ENCODE peak calls at places on chromosomes 16 and 17, in four cellular contexts. Y is stomach, S is erythroblast, K is adrenal gland. M is an unnamed sample.

GRCh38 chr16:23382279-23382678 is 70.7 kb downstream of the COG7 start:
- DNase-seq in Y (no peak), S (no peak), K (no peak), M (no peak)

GRCh38 chr16:1168837-1169236 is 15.9 kb downstream of the CACNA1H start:
- DNase-seq in Y (no peak), S (no peak), K (no peak), M (no peak)

GRCh38 chr16:2673066-2673999 is 9.0 kb upstream of the KCTD5 start:
- DNase-seq in Y (peak), S (peak), K (peak), M (peak)

GRCh38 chr16:51752596-51752995 is 601.5 kb upstream of the SALL1 start:
- DNase-seq in Y (no peak), S (no peak), K (no peak), M (no peak)

GRCh38 chr17:30964878-30965277 is 6.0 kb upstream of the RNF135 start:
- DNase-seq in Y (peak), S (no peak), K (no peak), M (no peak)

GRCh38 chr17:41521574-41522261 is 3.0 kb upstream of the KRT15 start:
- DNase-seq in Y (peak), S (no peak), K (no peak), M (no peak)

GRCh38 chr16:30110661-30111060 is 2.7 kb downstream of the GDPD3 start:
- DNase-seq in Y (no peak), S (no peak), K (no peak), M (no peak)

GRCh38 chr16:55655709-55656694 is at the start of gene SLC6A2:
- DNase-seq in Y (no peak), S (peak), K (peak), M (no peak)

GRCh38 chr17:75489511-75489955 is 25.8 kb downstream of the CASKIN2 start:
- DNase-seq in Y (no peak), S (no peak), K (no peak), M (no peak)

GRCh38 chr16:87580855-87581261 is 21.4 kb upstream of the JPH3 start:
- DNase-seq in Y (no peak), S (no peak), K (no peak), M (no peak)

GRCh38 chr17:70072900-70073299 is 2.1 kb upstream of the KCNJ16 start:
- DNase-seq in Y (no peak), S (no peak), K (no peak), M (no peak)

GRCh38 chr16:4572715-4573114 is 16.6 kb downstream of the C16orf96 start:
- DNase-seq in Y (no peak), S (no peak), K (peak), M (no peak)

GRCh38 chr17:45160505-45161287 is 979 bp upstream of the HEXIM2 start:
- DNase-seq in Y (peak), S (peak), K (peak), M (peak)

GRCh38 chr17:19322861-19323260 is 39.7 kb downstream of the B9D1 start:
- DNase-seq in Y (no peak), S (no peak), K (no peak), M (no peak)

GRCh38 chr17:56203430-56203829 is 50.2 kb downstream of the ANKFN1 start:
- DNase-seq in Y (no peak), S (no peak), K (no peak), M (no peak)

GRCh38 chr17:49217651-49218413 is 7.3 kb downstream of the ABI3 start:
- DNase-seq in Y (peak), S (no peak), K (peak), M (peak)

GRCh38 chr16:75789237-75789636 is 62.9 kb upstream of the CPHXL start:
- DNase-seq in Y (no peak), S (peak), K (no peak), M (no peak)

GRCh38 chr16:27405546-27406451 is 3.8 kb downstream of the IL21R start:
- DNase-seq in Y (no peak), S (no peak), K (no peak), M (no peak)
- TF ChIP-seq POLR2A in Y (no peak), S (no peak), K (no peak), M (no peak)

GRCh38 chr17:36459045-36459444 is 27.4 kb upstream of the ZNHIT3 start:
- DNase-seq in Y (no peak), S (no peak), K (no peak), M (no peak)

GRCh38 chr17:36463916-36464764 is 22.3 kb upstream of the ZNHIT3 start:
- DNase-seq in Y (peak), S (peak), K (peak), M (peak)

GRCh38 chr17:36459601-36460000 is 26.9 kb upstream of the ZNHIT3 start:
- DNase-seq in Y (no peak), S (no peak), K (no peak), M (peak)

GRCh38 chr17:36461330-36462110 is 25.0 kb upstream of the ZNHIT3 start:
- DNase-seq in Y (no peak), S (no peak), K (no peak), M (no peak)

DNA sequence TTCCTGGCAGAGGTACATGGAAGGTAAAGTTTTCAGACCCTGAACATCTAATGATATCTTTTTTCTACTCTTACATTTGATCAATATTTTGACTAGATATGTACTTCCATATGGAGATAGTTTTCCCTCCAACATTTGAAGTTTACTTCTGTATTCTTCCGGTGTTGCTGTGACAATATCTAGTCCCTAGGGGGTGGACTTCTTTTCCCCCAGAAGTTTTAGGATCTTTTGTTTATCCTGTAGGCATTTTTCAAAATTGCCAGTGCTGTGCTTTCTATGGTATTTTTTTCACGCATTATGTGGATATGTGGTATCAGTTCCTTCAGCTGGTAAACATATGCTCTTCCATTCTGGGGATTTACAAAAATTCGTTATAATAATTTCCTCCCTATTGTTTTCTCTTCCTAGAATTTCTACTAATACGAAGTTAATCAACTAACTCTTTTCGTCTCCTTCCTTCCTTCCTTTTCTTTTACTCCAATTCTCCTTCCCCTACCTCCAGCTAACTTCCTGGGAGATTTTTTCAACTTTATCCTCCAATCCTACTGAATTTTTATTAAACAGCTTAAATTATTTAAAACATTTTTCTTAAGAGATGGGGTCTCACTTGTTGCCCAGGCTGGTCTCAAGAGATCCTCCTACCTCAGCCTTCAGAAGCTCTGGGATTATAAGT is 26.1 kb upstream of the ZNHIT3 start:
- DNase-seq in Y (no peak), S (no peak), K (no peak), M (no peak)
- TF ChIP-seq POLR2A in Y (no peak), S (no peak), K (no peak), M (no peak)

DNA sequence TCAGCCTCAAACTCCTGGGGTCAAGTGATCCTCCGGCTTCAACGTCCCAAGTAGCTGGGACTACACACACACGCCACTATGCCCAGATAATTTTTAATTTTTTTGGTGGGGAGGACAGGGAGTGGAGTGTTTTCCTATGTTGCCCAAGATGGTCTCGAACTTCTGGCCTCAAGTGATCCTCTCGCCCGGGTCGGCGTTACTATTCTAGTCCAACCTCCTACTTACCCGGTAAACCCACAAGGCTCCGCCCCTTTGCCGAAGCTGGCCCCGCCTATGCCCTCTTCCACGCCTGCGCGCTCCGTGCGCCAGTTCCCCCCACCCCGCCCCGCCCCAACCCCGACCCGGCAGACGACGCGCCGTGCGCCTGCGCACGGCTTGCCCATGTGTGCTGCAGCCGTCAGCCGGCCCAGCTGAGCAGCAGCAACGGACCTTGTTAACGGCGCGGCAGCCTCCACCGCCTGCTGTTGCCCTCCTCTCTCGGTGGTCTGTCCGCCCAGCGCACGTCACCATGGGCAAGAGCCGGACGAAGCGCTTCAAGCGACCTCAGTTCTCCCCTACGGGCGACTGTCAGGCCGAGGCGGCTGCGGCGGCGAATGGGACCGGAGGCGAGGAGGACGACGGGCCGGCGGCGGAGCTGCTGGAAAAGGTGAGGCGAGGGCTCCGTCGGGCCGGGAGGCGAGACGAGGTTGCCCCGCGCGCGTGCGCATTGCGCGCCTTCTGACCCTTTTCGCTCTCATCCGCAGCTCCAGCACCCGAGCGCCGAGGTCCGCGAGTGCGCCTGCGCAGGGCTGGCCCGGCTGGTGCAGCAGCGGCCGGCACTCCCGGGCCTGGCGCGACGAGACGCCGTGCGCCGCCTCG is at the start of gene HEATR3:
- DNase-seq in Y (peak), S (peak), K (peak), M (peak)
- TF ChIP-seq POLR2A in Y (peak), S (peak), K (peak), M (no peak)

DNA sequence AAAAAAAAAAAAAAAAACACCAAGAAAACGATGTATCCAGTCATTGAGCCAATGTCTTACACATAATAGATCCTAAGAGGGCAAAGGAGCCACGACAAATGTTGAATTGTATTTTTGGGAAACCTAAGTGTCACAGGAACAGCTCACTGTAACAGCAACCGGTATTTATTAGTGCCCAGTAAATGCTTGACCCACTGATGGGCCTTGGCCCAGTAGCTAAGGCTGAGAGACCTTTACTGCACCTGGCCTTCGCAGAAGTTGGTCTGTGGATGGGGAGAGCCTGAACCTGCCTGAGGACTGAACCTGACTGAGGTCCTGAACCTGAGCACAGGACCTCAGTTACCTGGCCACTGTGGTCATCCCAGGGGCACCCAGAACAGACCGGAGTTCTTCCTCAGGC is 65.0 kb upstream of the TBX2 start:
- DNase-seq in Y (no peak), S (no peak), K (no peak), M (no peak)
- TF ChIP-seq POLR2A in Y (no peak), S (no peak), K (no peak), M (no peak)

GRCh38 chr16:70573451-70574121 is 50.0 kb downstream of the SF3B3 start:
- DNase-seq in Y (no peak), S (no peak), K (peak), M (no peak)
- TF ChIP-seq POLR2A in Y (no peak), S (no peak), K (peak), M (no peak)